ENCODE peak calls at places on chromosome 2, in seven cellular contexts. M is gastroesophageal sphincter; K is lower lobe of right lung; Q is activated CD4-positive, CD25-positive, alpha-beta regulatory T cell treated with anti-CD3 and anti-CD28 coated beads, Interleukin-2, amount 50 U/mL, for 24 hours; W is activated T-helper 17 cell treated with anti-CD3 and anti-CD28 coated beads, Interleukin-2, amount 50 U/mL, for 72 hours; X is central memory CD8-positive, alpha-beta T cell; E is T-cell. H is an unnamed sample.

GRCh38 chr2:14712091-14712490 is 79.6 kb downstream of the LRATD1 start:
- ATAC-seq in M (no peak), K (no peak), Q (no peak), W (no peak), X (no peak), E (no peak), H (no peak)

GRCh38 chr2:222862915-222863544 is 2.2 kb downstream of the ACSL3 start:
- ATAC-seq in M (no peak), K (no peak), Q (no peak), W (no peak), X (no peak), E (no peak), H (no peak)

GRCh38 chr2:66683599-66683998 is 248.7 kb downstream of the MEIS1 start:
- ATAC-seq in M (no peak), K (no peak), Q (no peak), W (no peak), X (no peak), E (no peak), H (no peak)

GRCh38 chr2:147660680-147661079 is 184.1 kb upstream of the ACVR2A start:
- ATAC-seq in M (no peak), K (no peak), Q (no peak), W (no peak), X (no peak), E (no peak), H (peak; percentile 63)

GRCh38 chr2:15708161-15708560 is 116.5 kb downstream of the DDX1 start:
- ATAC-seq in M (no peak), K (no peak), Q (no peak), W (no peak), X (no peak), E (no peak), H (no peak)

GRCh38 chr2:138476940-138477339 is 24.6 kb upstream of the SPOPL start:
- ATAC-seq in M (no peak), K (no peak), Q (no peak), W (no peak), X (no peak), E (no peak), H (no peak)

GRCh38 chr2:216777637-216778273 is 82.1 kb downstream of the TNP1 start:
- ATAC-seq in M (no peak), K (peak; percentile 66), Q (no peak), W (peak; percentile 73), X (no peak), E (no peak), H (peak; percentile 91)

GRCh38 chr2:231000211-231000904 is 4.4 kb downstream of the SPATA3 start:
- ATAC-seq in M (no peak), K (no peak), Q (no peak), W (no peak), X (no peak), E (no peak), H (no peak)

GRCh38 chr2:25561136-25561850 is 112.1 kb downstream of the DTNB start:
- ATAC-seq in M (no peak), K (no peak), Q (peak; percentile 81), W (peak; percentile 87), X (no peak), E (no peak), H (no peak)

GRCh38 chr2:38690499-38691420 is 24.8 kb downstream of the GALM start:
- ATAC-seq in M (no peak), K (no peak), Q (peak; percentile 99), W (peak; percentile 95), X (no peak), E (peak; percentile 77), H (peak; percentile 92)

H was measured in esophagus mucosa.